ENCODE peak calls at places on chromosomes 16 and 17, in ten cellular contexts. I is NCI-H774; C is NCI-H524; V is iPS-NIHi11; Q is NCI-H146; N is globus pallidus; G is AML-193; S is activated naive CD4-positive, alpha-beta T cell; X is activated naive CD8-positive, alpha-beta T cell treated with anti-CD3 and anti-CD28 coated beads, Interleukin-2, amount 50 U/mL, for 24 hours; R is lower lobe of right lung. A is an unnamed sample.

GRCh38 chr17:80279895-80280294 is 19.2 kb downstream of the RNF213 start:
- DNase-seq in C (no peak), X (no peak), V (peak; percentile 52), G (no peak), N (no peak), Q (no peak), I (no peak), S (no peak), R (peak; percentile 77), A (no peak)

GRCh38 chr16:84042879-84043485 is 387 bp upstream of the SLC38A8 start:
- DNase-seq in Q (peak; percentile 90), N (no peak), S (no peak), V (peak; percentile 70), X (no peak), C (no peak), R (peak; percentile 38), I (peak; percentile 11), G (no peak), A (no peak)

GRCh38 chr17:16945513-16946201 is 26.3 kb downstream of the TNFRSF13B start:
- DNase-seq in G (no peak), Q (no peak), V (peak; percentile 64), R (no peak), I (no peak), S (no peak), N (no peak), C (peak; percentile 54), X (no peak), A (no peak)

GRCh38 chr17:8020776-8021564 is 17.9 kb upstream of the ALOX15B start:
- DNase-seq in Q (no peak), G (no peak), S (no peak), C (no peak), X (no peak), R (no peak), N (no peak), I (no peak), V (no peak), A (no peak)

GRCh38 chr16:3035972-3036725 is 595 bp downstream of the BICDL2 start:
- DNase-seq in N (no peak), G (no peak), V (peak; percentile 55), C (no peak), Q (peak; percentile 53), I (no peak), R (peak; percentile 71), X (no peak), S (no peak), A (no peak)

GRCh38 chr16:75244844-75245758 is 6.3 kb downstream of the BCAR1 start:
- DNase-seq in S (no peak), R (peak; percentile 83), C (no peak), I (no peak), G (no peak), V (peak; percentile 77), Q (no peak), N (peak; percentile 99), X (no peak), A (no peak)

GRCh38 chr16:5502467-5502869 is 404.9 kb upstream of the EEF2KMT start:
- DNase-seq in S (no peak), N (peak; percentile 10), G (no peak), I (no peak), Q (no peak), C (no peak), V (peak; percentile 59), R (no peak), X (no peak), A (peak; percentile 27)

GRCh38 chr17:1074886-1075665 is 78.1 kb downstream of the TIMM22 start:
- DNase-seq in Q (peak; percentile 40), I (no peak), V (no peak), C (peak; percentile 58), N (no peak), G (no peak), X (no peak), R (peak; percentile 32), S (no peak), A (no peak)

GRCh38 chr16:78879046-78879445 is 721.5 kb downstream of the MAF start:
- DNase-seq in I (no peak), G (no peak), Q (no peak), X (no peak), V (no peak), R (no peak), S (no peak), C (no peak), N (no peak), A (no peak)

GRCh38 chr17:55134486-55135157 is 130.1 kb upstream of the HLF start:
- DNase-seq in I (no peak), G (no peak), R (no peak), X (no peak), V (no peak), Q (no peak), C (no peak), S (no peak), N (no peak), A (no peak)

GRCh38 chr16:12147681-12148479 is 171.3 kb downstream of the SNX29 start:
- DNase-seq in S (no peak), Q (peak; percentile 70), X (no peak), C (no peak), I (no peak), G (no peak), V (peak; percentile 63), R (no peak), N (peak; percentile 31), A (no peak)

GRCh38 chr17:34517406-34517805 is 62.0 kb upstream of the TMEM132E start:
- DNase-seq in I (no peak), X (no peak), G (no peak), N (no peak), R (no peak), S (no peak), Q (no peak), C (no peak), V (no peak), A (no peak)

GRCh38 chr17:37359682-37360188 is 16.1 kb upstream of the C17orf78 start:
- DNase-seq in G (no peak), Q (peak; percentile 42), C (no peak), V (no peak), X (no peak), S (no peak), R (no peak), N (no peak), I (no peak), A (no peak)

GRCh38 chr16:11796227-11797165 is 562 bp downstream of the ZC3H7A start:
- DNase-seq in Q (peak; percentile 56), I (no peak), V (peak; percentile 75), R (peak; percentile 79), S (no peak), C (no peak), X (no peak), G (no peak), N (peak; percentile 42), A (peak; percentile 50)

GRCh38 chr16:87951550-87952538 is 610 bp downstream of the BANP start:
- DNase-seq in V (peak; percentile 52), S (no peak), Q (no peak), N (no peak), G (no peak), I (no peak), X (no peak), R (peak; percentile 61), C (peak; percentile 9), A (no peak)

GRCh38 chr16:10835281-10835931 is 16.8 kb upstream of the TVP23A start:
- DNase-seq in Q (no peak), N (no peak), G (no peak), R (no peak), X (peak; percentile 47), V (no peak), S (no peak), C (no peak), I (no peak), A (peak; percentile 58)

GRCh38 chr17:82718986-82719685 is 2.6 kb downstream of the FN3KRP start:
- DNase-seq in X (no peak), C (no peak), G (no peak), S (no peak), I (peak; percentile 21), R (no peak), Q (peak; percentile 55), N (no peak), V (no peak), A (no peak)

GRCh38 chr17:31092475-31093064 is 2.2 kb upstream of the NF1 start:
- DNase-seq in X (no peak), N (no peak), V (no peak), R (no peak), G (no peak), C (no peak), I (no peak), S (no peak), Q (no peak), A (no peak)

GRCh38 chr17:71110326-71110725 is 941.0 kb downstream of the KCNJ2 start:
- DNase-seq in C (no peak), I (no peak), N (no peak), R (no peak), V (no peak), G (no peak), S (no peak), Q (no peak), X (no peak), A (no peak)

GRCh38 chr16:80948886-80949502 is 57.7 kb downstream of the CMC2 start:
- DNase-seq in S (no peak), X (peak; percentile 52), G (no peak), C (no peak), R (peak; percentile 61), N (peak; percentile 59), Q (peak; percentile 18), V (peak; percentile 75), I (no peak), A (peak; percentile 55)

GRCh38 chr16:1493746-1494094 is 560 bp downstream of the TELO2 start:
- DNase-seq in V (peak; percentile 71), X (no peak), I (no peak), R (no peak), Q (peak; percentile 39), S (no peak), G (no peak), C (no peak), N (no peak), A (peak; percentile 68)

GRCh38 chr16:14020141-14020540 is 51.0 kb upstream of the MRTFB start:
- DNase-seq in X (no peak), I (no peak), N (no peak), C (no peak), G (no peak), Q (peak; percentile 80), V (no peak), S (no peak), R (no peak), A (no peak)

GRCh38 chr17:14741516-14741915 is 440.6 kb downstream of the HS3ST3B1 start:
- DNase-seq in S (no peak), X (no peak), I (no peak), G (no peak), C (no peak), Q (no peak), N (no peak), R (no peak), V (no peak), A (no peak)

GRCh38 chr17:75105269-75106080 is 4.3 kb upstream of the ARMC7 start:
- DNase-seq in N (no peak), C (peak; percentile 95), X (peak; percentile 53), G (peak; percentile 13), I (peak; percentile 78), S (no peak), R (peak; percentile 75), V (peak; percentile 85), Q (peak; percentile 94), A (peak; percentile 76)

GRCh38 chr16:47110939-47111338 is 32.8 kb downstream of the NETO2 start:
- DNase-seq in I (no peak), S (no peak), V (peak; percentile 31), Q (no peak), C (no peak), X (no peak), G (no peak), N (no peak), R (no peak), A (no peak)

GRCh38 chr16:82331974-82332750 is 162.1 kb upstream of the MPHOSPH6 start:
- DNase-seq in G (no peak), V (no peak), I (peak; percentile 23), X (no peak), C (no peak), S (no peak), Q (no peak), R (no peak), N (no peak), A (no peak)

GRCh38 chr16:2752850-2753522 is 548 bp downstream of the SRRM2 start:
- DNase-seq in S (no peak), V (peak; percentile 90), N (peak; percentile 83), Q (peak; percentile 87), I (peak; percentile 69), X (peak; percentile 79), R (peak; percentile 88), C (peak; percentile 78), G (peak; percentile 70), A (peak; percentile 88)

A was measured in GM13976.